ENCODE peak calls at places on chromosomes 16 and 17, in nine cellular contexts. F, A, N, H, U, M, K, W and O are unnamed samples.

GRCh38 chr17:30112794-30113193 is 3.8 kb upstream of the NSRP1 start:
- DNase-seq in U (no peak), W (no peak), A (no peak), F (no peak), N (no peak), K (no peak), M (no peak), H (no peak), O (no peak)

GRCh38 chr17:45406107-45406506 is 26.6 kb downstream of the ARHGAP27 start:
- DNase-seq in M (no peak), K (no peak), W (no peak), H (no peak), A (no peak), N (no peak), F (no peak), U (no peak), O (no peak)

GRCh38 chr17:83135692-83136091 is 56.3 kb downstream of the METRNL start:
- DNase-seq in U (peak; percentile 13), M (no peak), W (no peak), A (no peak), F (no peak), K (no peak), H (no peak), N (no peak), O (no peak)

GRCh38 chr16:30571444-30572322 is at the start of gene ZNF688:
- DNase-seq in F (peak; percentile 92), U (peak; percentile 96), A (peak; percentile 96), W (peak; percentile 93), N (peak; percentile 97), K (peak; percentile 68), H (peak; percentile 95), M (peak; percentile 99), O (peak; percentile 83)

GRCh38 chr17:2084766-2085647 is 30.1 kb downstream of the HIC1 start:
- DNase-seq in N (no peak), W (no peak), A (no peak), M (peak; percentile 94), F (no peak), H (no peak), K (no peak), U (peak; percentile 84), O (no peak)

GRCh38 chr17:3985800-3986199 is 21.6 kb upstream of the ATP2A3 start:
- DNase-seq in W (no peak), A (no peak), F (no peak), H (no peak), U (no peak), M (no peak), N (no peak), K (no peak), O (no peak)

GRCh38 chr17:38740016-38740415 is 8.1 kb downstream of the PCGF2 start:
- DNase-seq in K (no peak), H (no peak), F (no peak), N (no peak), M (no peak), W (no peak), U (no peak), A (no peak), O (no peak)

GRCh38 chr16:621526-622105 is 9.2 kb upstream of the WFIKKN1 start:
- DNase-seq in F (no peak), K (no peak), U (no peak), M (no peak), A (no peak), H (no peak), W (no peak), N (no peak), O (no peak)

GRCh38 chr17:144936-145670 is 7.7 kb downstream of the SCGB1C2 start:
- DNase-seq in F (no peak), A (no peak), M (no peak), H (no peak), K (no peak), W (no peak), U (peak; percentile 12), N (no peak), O (peak; percentile 1)

GRCh38 chr17:80792373-80792781 is 199.3 kb upstream of the CHMP6 start:
- DNase-seq in A (no peak), K (no peak), U (no peak), W (no peak), M (no peak), F (no peak), N (peak; percentile 25), H (no peak), O (no peak)

GRCh38 chr16:80023865-80024264 is 423.3 kb upstream of the MAF start:
- DNase-seq in H (no peak), U (no peak), F (no peak), K (no peak), N (peak; percentile 30), A (no peak), M (peak; percentile 61), W (no peak), O (no peak)

GRCh38 chr17:43444223-43445008 is 39.4 kb upstream of the DHX8 start:
- DNase-seq in N (no peak), A (no peak), W (no peak), K (no peak), F (no peak), M (peak; percentile 16), U (no peak), H (no peak), O (no peak)

GRCh38 chr17:7552621-7553051 is 3.8 kb downstream of the TNFSF12 start:
- DNase-seq in U (no peak), A (peak; percentile 70), N (no peak), W (no peak), K (no peak), M (no peak), H (no peak), F (no peak), O (no peak)

GRCh38 chr16:80231888-80232287 is 308.9 kb upstream of the DYNLRB2 start:
- DNase-seq in H (no peak), M (peak; percentile 93), W (no peak), F (no peak), N (no peak), K (peak; percentile 4), A (peak; percentile 33), U (no peak), O (no peak)

GRCh38 chr17:59848778-59849177 is 44.0 kb downstream of the TUBD1 start:
- DNase-seq in A (peak; percentile 74), K (no peak), F (no peak), N (no peak), M (peak; percentile 67), H (no peak), W (no peak), U (peak; percentile 79), O (no peak)

GRCh38 chr16:3045758-3046505 is 429 bp upstream of the MMP25 start:
- DNase-seq in M (no peak), H (no peak), N (no peak), K (no peak), F (no peak), U (no peak), A (no peak), W (peak; percentile 65), O (peak; percentile 58)

GRCh38 chr17:10600551-10600950 is 51.1 kb upstream of the MYH2 start:
- DNase-seq in U (no peak), F (no peak), A (no peak), W (no peak), M (peak; percentile 92), H (no peak), N (no peak), K (no peak), O (no peak)

GRCh38 chr17:64527914-64528313 is 21.1 kb downstream of the CEP95 start:
- DNase-seq in K (no peak), F (no peak), M (no peak), A (no peak), U (no peak), N (no peak), W (no peak), H (no peak), O (no peak)

GRCh38 chr17:55056530-55056929 is 88.0 kb downstream of the STXBP4 start:
- DNase-seq in K (no peak), H (no peak), U (peak; percentile 18), M (no peak), W (no peak), F (no peak), N (no peak), A (no peak), O (no peak)

GRCh38 chr16:57235128-57236092 is 9.6 kb upstream of the ARL2BP start:
- DNase-seq in W (no peak), U (no peak), M (peak; percentile 82), K (no peak), H (no peak), F (no peak), N (no peak), A (peak; percentile 49), O (no peak)

GRCh38 chr17:58338907-58339774 is 10.5 kb upstream of the TSPOAP1 start:
- DNase-seq in F (no peak), K (peak; percentile 40), N (no peak), M (peak; percentile 91), A (peak; percentile 90), W (peak; percentile 78), U (peak; percentile 67), H (no peak), O (peak; percentile 40)

GRCh38 chr17:40515011-40515410 is 13.6 kb upstream of the TNS4 start:
- DNase-seq in M (no peak), W (no peak), H (no peak), A (no peak), F (no peak), N (no peak), U (no peak), K (no peak), O (no peak)

GRCh38 chr17:40791808-40792436 is 7.8 kb downstream of the KRT28 start:
- DNase-seq in K (no peak), W (no peak), M (peak; percentile 58), H (no peak), N (peak; percentile 45), F (no peak), U (no peak), A (no peak), O (no peak)

GRCh38 chr16:16150117-16150877 is 73.0 kb downstream of the ABCC6 start:
- DNase-seq in A (no peak), M (peak; percentile 39), N (no peak), F (no peak), K (no peak), U (peak; percentile 24), H (peak; percentile 71), W (no peak), O (no peak)

GRCh38 chr17:10357768-10358167 is 15.0 kb downstream of the MYH13 start:
- DNase-seq in H (no peak), W (peak; percentile 72), N (peak; percentile 51), F (no peak), U (no peak), A (peak; percentile 60), K (no peak), M (no peak), O (peak; percentile 32)

GRCh38 chr16:877242-878065 is 76.9 kb upstream of the GNG13 start:
- DNase-seq in M (no peak), F (no peak), N (no peak), W (no peak), A (peak; percentile 24), K (no peak), H (no peak), U (no peak), O (no peak)

GRCh38 chr16:2474877-2475412 is at the start of gene TBC1D24:
- DNase-seq in K (peak; percentile 68), F (peak; percentile 61), N (peak; percentile 97), W (peak; percentile 85), H (peak; percentile 78), A (peak; percentile 85), U (peak; percentile 87), M (peak; percentile 86), O (peak; percentile 92)